ENCODE peak calls at places on chromosomes 7 and 10, in four cellular contexts. G is adrenal gland, P is kidney tubule cell, X is NB4. W is an unnamed sample.

GRCh38 chr7:125814030-125814535 is 884.5 kb upstream of the POT1 start:
- DNase-seq in G (no peak), X (no peak), P (no peak), W (no peak)

GRCh38 chr7:98116656-98117461 is 10.2 kb downstream of the LMTK2 start:
- DNase-seq in P (peak; percentile 81), X (no peak), G (peak; percentile 61), W (peak; percentile 59)

GRCh38 chr10:99630991-99631390 is 10.8 kb upstream of the SLC25A28 start:
- DNase-seq in G (no peak), P (no peak), X (no peak), W (no peak)

GRCh38 chr7:19102884-19103283 is 14.6 kb downstream of the TWIST1 start:
- DNase-seq in P (no peak), G (no peak), X (no peak), W (no peak)

GRCh38 chr7:5183899-5184298 is 6.1 kb upstream of the WIPI2 start:
- DNase-seq in G (no peak), P (no peak), X (no peak), W (no peak)

GRCh38 chr7:148337166-148337565 is 253.4 kb upstream of the C7orf33 start:
- DNase-seq in X (no peak), G (no peak), P (peak; percentile 35), W (peak; percentile 42)

GRCh38 chr7:99061001-99061779 is 82.7 kb downstream of the SMURF1 start:
- DNase-seq in G (no peak), X (no peak), P (no peak), W (no peak)

GRCh38 chr7:19060870-19061269 is 56.6 kb downstream of the TWIST1 start:
- DNase-seq in G (no peak), X (no peak), P (no peak), W (peak; percentile 55)